ENCODE peak calls at places on chromosomes 1 and 21, in ten cellular contexts. One of them, this sample, is unnamed.

GRCh38 chr1:92736395-92736794 is 48.5 kb downstream of the EVI5 start:
- DNase-seq in endothelial cell: no peak
- DNase-seq in HFFc6: peak; percentile 6
- DNase-seq in vagina: no peak
- DNase-seq in brain microvascular endothelial cell: no peak
- DNase-seq in neural crest cell: no peak
- DNase-seq in HL-60: no peak
- DNase-seq in right lobe of liver: no peak
- DNase-seq in AG10803: no peak
- DNase-seq in osteocyte: no peak
- DNase-seq in this sample: no peak

GRCh38 chr1:49824261-49824660 is 199.5 kb downstream of the AGBL4 start:
- DNase-seq in neural crest cell: no peak
- DNase-seq in brain microvascular endothelial cell: no peak
- DNase-seq in right lobe of liver: no peak
- DNase-seq in endothelial cell: no peak
- DNase-seq in vagina: no peak
- DNase-seq in osteocyte: no peak
- DNase-seq in AG10803: no peak
- DNase-seq in HFFc6: no peak
- DNase-seq in HL-60: no peak
- DNase-seq in this sample: no peak

GRCh38 chr1:153072806-153073726 is 1.7 kb upstream of the SPRR2B start:
- DNase-seq in right lobe of liver: no peak
- DNase-seq in HL-60: no peak
- DNase-seq in endothelial cell: no peak
- DNase-seq in neural crest cell: no peak
- DNase-seq in AG10803: no peak
- DNase-seq in osteocyte: no peak
- DNase-seq in brain microvascular endothelial cell: no peak
- DNase-seq in HFFc6: no peak
- DNase-seq in vagina: no peak
- DNase-seq in this sample: no peak

GRCh38 chr1:4693891-4694290 is 39.5 kb downstream of the AJAP1 start:
- DNase-seq in vagina: no peak
- DNase-seq in neural crest cell: no peak
- DNase-seq in AG10803: no peak
- DNase-seq in HFFc6: no peak
- DNase-seq in HL-60: no peak
- DNase-seq in right lobe of liver: no peak
- DNase-seq in endothelial cell: no peak
- DNase-seq in brain microvascular endothelial cell: no peak
- DNase-seq in osteocyte: no peak
- DNase-seq in this sample: no peak

GRCh38 chr1:38274974-38275373 is 228.4 kb upstream of the POU3F1 start:
- DNase-seq in osteocyte: no peak
- DNase-seq in HL-60: no peak
- DNase-seq in AG10803: no peak
- DNase-seq in HFFc6: no peak
- DNase-seq in endothelial cell: no peak
- DNase-seq in brain microvascular endothelial cell: no peak
- DNase-seq in vagina: no peak
- DNase-seq in right lobe of liver: no peak
- DNase-seq in neural crest cell: peak; percentile 65
- DNase-seq in this sample: no peak

GRCh38 chr21:26007911-26008579 is 162.5 kb downstream of the APP start:
- DNase-seq in HL-60: no peak
- DNase-seq in osteocyte: no peak
- DNase-seq in HFFc6: no peak
- DNase-seq in vagina: no peak
- DNase-seq in brain microvascular endothelial cell: no peak
- DNase-seq in neural crest cell: no peak
- DNase-seq in AG10803: peak; percentile 81
- DNase-seq in endothelial cell: no peak
- DNase-seq in right lobe of liver: no peak
- DNase-seq in this sample: no peak

GRCh38 chr1:46547481-46548383 is 3.7 kb downstream of the KNCN start:
- DNase-seq in right lobe of liver: no peak
- DNase-seq in osteocyte: no peak
- DNase-seq in HFFc6: peak; percentile 55
- DNase-seq in HL-60: no peak
- DNase-seq in vagina: no peak
- DNase-seq in neural crest cell: no peak
- DNase-seq in AG10803: peak; percentile 60
- DNase-seq in endothelial cell: no peak
- DNase-seq in brain microvascular endothelial cell: peak; percentile 47
- DNase-seq in this sample: no peak

GRCh38 chr1:184775329-184775728 is 20.7 kb upstream of the EDEM3 start:
- DNase-seq in endothelial cell: no peak
- DNase-seq in HL-60: no peak
- DNase-seq in neural crest cell: no peak
- DNase-seq in right lobe of liver: no peak
- DNase-seq in HFFc6: no peak
- DNase-seq in AG10803: no peak
- DNase-seq in vagina: no peak
- DNase-seq in osteocyte: no peak
- DNase-seq in brain microvascular endothelial cell: no peak
- DNase-seq in this sample: no peak

GRCh38 chr1:21329209-21329844 is 39.1 kb upstream of the ECE1 start:
- DNase-seq in osteocyte: no peak
- DNase-seq in vagina: no peak
- DNase-seq in neural crest cell: no peak
- DNase-seq in brain microvascular endothelial cell: no peak
- DNase-seq in HFFc6: no peak
- DNase-seq in right lobe of liver: peak; percentile 86
- DNase-seq in AG10803: no peak
- DNase-seq in HL-60: no peak
- DNase-seq in endothelial cell: no peak
- DNase-seq in this sample: no peak

GRCh38 chr1:248758352-248758751 is 2.8 kb upstream of the LYPD8 start:
- DNase-seq in osteocyte: peak; percentile 64
- DNase-seq in brain microvascular endothelial cell: no peak
- DNase-seq in vagina: no peak
- DNase-seq in HL-60: no peak
- DNase-seq in neural crest cell: no peak
- DNase-seq in right lobe of liver: no peak
- DNase-seq in HFFc6: no peak
- DNase-seq in endothelial cell: no peak
- DNase-seq in AG10803: no peak
- DNase-seq in this sample: no peak

GRCh38 chr1:2377751-2378440 is 13.5 kb downstream of the MORN1 start:
- DNase-seq in endothelial cell: no peak
- DNase-seq in vagina: no peak
- DNase-seq in osteocyte: no peak
- DNase-seq in HFFc6: no peak
- DNase-seq in HL-60: no peak
- DNase-seq in AG10803: no peak
- DNase-seq in brain microvascular endothelial cell: no peak
- DNase-seq in neural crest cell: no peak
- DNase-seq in right lobe of liver: no peak
- DNase-seq in this sample: no peak

GRCh38 chr1:109273570-109274288 is 9.2 kb downstream of the PSRC1 start:
- DNase-seq in osteocyte: no peak
- DNase-seq in neural crest cell: no peak
- DNase-seq in vagina: no peak
- DNase-seq in AG10803: no peak
- DNase-seq in HFFc6: no peak
- DNase-seq in brain microvascular endothelial cell: no peak
- DNase-seq in endothelial cell: no peak
- DNase-seq in HL-60: no peak
- DNase-seq in right lobe of liver: no peak
- DNase-seq in this sample: no peak

GRCh38 chr1:230210326-230210978 is 143.4 kb downstream of the GALNT2 start:
- DNase-seq in HL-60: no peak
- DNase-seq in HFFc6: no peak
- DNase-seq in osteocyte: no peak
- DNase-seq in vagina: no peak
- DNase-seq in neural crest cell: no peak
- DNase-seq in endothelial cell: no peak
- DNase-seq in AG10803: no peak
- DNase-seq in brain microvascular endothelial cell: no peak
- DNase-seq in right lobe of liver: no peak
- DNase-seq in this sample: no peak

GRCh38 chr21:45136927-45137611 is 62.7 kb downstream of the ADARB1 start:
- DNase-seq in HFFc6: peak; percentile 87
- DNase-seq in vagina: no peak
- DNase-seq in endothelial cell: peak; percentile 91
- DNase-seq in AG10803: peak; percentile 88
- DNase-seq in right lobe of liver: peak; percentile 84
- DNase-seq in brain microvascular endothelial cell: peak; percentile 87
- DNase-seq in HL-60: no peak
- DNase-seq in neural crest cell: peak; percentile 93
- DNase-seq in osteocyte: peak; percentile 93
- DNase-seq in this sample: peak; percentile 73

GRCh38 chr1:230754831-230755230 is 7.6 kb downstream of the CAPN9 start:
- DNase-seq in HL-60: no peak
- DNase-seq in HFFc6: peak; percentile 33
- DNase-seq in osteocyte: no peak
- DNase-seq in neural crest cell: no peak
- DNase-seq in endothelial cell: no peak
- DNase-seq in brain microvascular endothelial cell: peak; percentile 9
- DNase-seq in vagina: no peak
- DNase-seq in AG10803: peak; percentile 59
- DNase-seq in right lobe of liver: no peak
- DNase-seq in this sample: no peak

DNA sequence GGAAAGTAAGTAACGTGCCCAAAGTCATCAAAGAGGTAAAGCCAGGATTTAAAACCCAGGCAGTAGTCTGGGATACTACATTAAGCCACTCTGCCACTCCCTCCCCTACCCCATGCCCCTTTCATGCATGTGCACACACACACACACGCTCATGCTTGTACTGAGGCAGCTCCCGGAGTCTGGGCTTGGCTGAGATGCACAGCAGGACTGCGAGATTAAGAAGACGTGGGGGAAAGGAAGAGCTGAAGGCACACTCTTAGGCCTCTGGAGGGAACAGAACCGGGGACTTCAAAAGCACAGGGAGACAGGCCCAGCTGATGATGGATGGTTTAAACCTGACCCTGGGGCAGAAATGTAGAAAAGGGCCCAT is 98.3 kb downstream of the GLIS1 start:
- DNase-seq in right lobe of liver: peak; percentile 5
- DNase-seq in HL-60: no peak
- DNase-seq in HFFc6: no peak
- DNase-seq in brain microvascular endothelial cell: no peak
- DNase-seq in neural crest cell: no peak
- DNase-seq in vagina: no peak
- DNase-seq in osteocyte: no peak
- DNase-seq in endothelial cell: no peak
- DNase-seq in AG10803: no peak
- DNase-seq in this sample: no peak
- TF ChIP-seq CTCF in right lobe of liver: no peak
- TF ChIP-seq CTCF in HL-60: no peak
- TF ChIP-seq CTCF in HFFc6: no peak
- TF ChIP-seq CTCF in brain microvascular endothelial cell: no peak
- TF ChIP-seq CTCF in neural crest cell: no peak
- TF ChIP-seq CTCF in vagina: no peak
- TF ChIP-seq CTCF in osteocyte: no peak
- TF ChIP-seq CTCF in endothelial cell: no peak
- TF ChIP-seq CTCF in AG10803: no peak
- TF ChIP-seq CTCF in this sample: no peak

DNA sequence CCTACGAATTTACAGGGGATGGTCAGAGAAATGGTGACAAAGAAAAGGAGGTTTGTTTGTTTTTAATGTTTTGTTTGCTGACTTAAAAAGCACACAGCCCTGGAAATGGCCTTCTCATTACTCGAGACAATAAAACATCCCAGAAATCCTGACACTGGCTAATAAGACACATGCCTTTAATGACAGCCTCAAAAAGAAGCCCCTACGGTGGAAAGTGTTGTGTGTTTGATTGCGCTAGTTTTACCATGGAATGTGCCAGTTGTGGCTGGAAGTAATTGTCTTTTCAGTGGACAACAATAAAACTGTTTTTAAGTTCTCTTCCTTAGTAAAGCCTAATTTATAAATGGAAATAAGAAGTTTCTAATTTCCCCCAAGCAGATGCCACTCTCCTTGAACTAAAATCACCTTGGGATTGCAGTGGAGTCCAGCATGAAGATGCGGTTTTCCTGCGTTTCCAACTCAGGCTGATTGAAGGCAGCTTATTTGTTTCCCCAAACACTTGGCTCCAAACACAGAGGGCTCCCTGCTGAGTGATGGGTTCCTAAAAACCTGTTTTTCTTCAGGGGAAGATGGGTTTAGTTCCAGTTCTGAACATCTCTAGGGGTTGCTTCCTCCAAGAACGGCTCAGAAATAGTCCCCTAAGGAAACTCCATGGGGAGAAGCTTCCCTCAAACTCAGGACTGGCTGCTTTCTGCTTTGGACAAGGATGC is 54.3 kb downstream of the CD247 start:
- DNase-seq in osteocyte: no peak
- DNase-seq in brain microvascular endothelial cell: no peak
- DNase-seq in right lobe of liver: no peak
- DNase-seq in AG10803: no peak
- DNase-seq in HL-60: no peak
- DNase-seq in endothelial cell: no peak
- DNase-seq in vagina: no peak
- DNase-seq in neural crest cell: no peak
- DNase-seq in HFFc6: no peak
- DNase-seq in this sample: no peak
- TF ChIP-seq CTCF in osteocyte: no peak
- TF ChIP-seq CTCF in brain microvascular endothelial cell: no peak
- TF ChIP-seq CTCF in right lobe of liver: no peak
- TF ChIP-seq CTCF in AG10803: no peak
- TF ChIP-seq CTCF in HL-60: no peak
- TF ChIP-seq CTCF in endothelial cell: no peak
- TF ChIP-seq CTCF in vagina: no peak
- TF ChIP-seq CTCF in neural crest cell: no peak
- TF ChIP-seq CTCF in HFFc6: no peak
- TF ChIP-seq CTCF in this sample: no peak

DNA sequence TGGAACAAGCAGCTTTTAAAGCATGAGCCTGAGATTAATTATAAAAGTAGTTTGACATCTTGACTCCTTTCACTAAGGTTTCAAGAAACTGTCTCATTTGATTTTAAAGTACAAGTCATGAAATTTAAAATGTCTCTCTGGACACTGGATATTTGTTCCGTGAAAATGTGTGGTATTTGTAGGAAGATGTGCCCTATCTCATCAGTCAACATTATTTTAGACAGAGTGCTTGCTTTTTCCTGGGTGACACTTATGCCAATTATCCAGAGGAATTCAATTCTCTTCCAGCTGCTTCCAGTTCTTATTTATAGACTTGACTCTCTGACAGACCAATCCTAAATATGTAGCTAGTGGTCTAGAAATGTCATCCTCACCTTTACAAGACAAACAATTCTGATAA is 300.4 kb downstream of the PLA2G4A start:
- DNase-seq in HFFc6: no peak
- DNase-seq in HL-60: no peak
- DNase-seq in vagina: no peak
- DNase-seq in right lobe of liver: no peak
- DNase-seq in endothelial cell: no peak
- DNase-seq in AG10803: no peak
- DNase-seq in osteocyte: no peak
- DNase-seq in neural crest cell: no peak
- DNase-seq in brain microvascular endothelial cell: no peak
- DNase-seq in this sample: no peak
- TF ChIP-seq CTCF in HFFc6: no peak
- TF ChIP-seq CTCF in HL-60: no peak
- TF ChIP-seq CTCF in vagina: no peak
- TF ChIP-seq CTCF in right lobe of liver: no peak
- TF ChIP-seq CTCF in endothelial cell: no peak
- TF ChIP-seq CTCF in AG10803: no peak
- TF ChIP-seq CTCF in osteocyte: no peak
- TF ChIP-seq CTCF in neural crest cell: no peak
- TF ChIP-seq CTCF in brain microvascular endothelial cell: no peak
- TF ChIP-seq CTCF in this sample: no peak

GRCh38 chr1:232602622-232603021 is 27.3 kb downstream of the SIPA1L2 start:
- DNase-seq in right lobe of liver: no peak
- DNase-seq in osteocyte: no peak
- DNase-seq in HFFc6: no peak
- DNase-seq in endothelial cell: no peak
- DNase-seq in neural crest cell: no peak
- DNase-seq in vagina: no peak
- DNase-seq in AG10803: no peak
- DNase-seq in brain microvascular endothelial cell: no peak
- DNase-seq in HL-60: no peak
- DNase-seq in this sample: no peak
- TF ChIP-seq CTCF in right lobe of liver: peak; percentile 21
- TF ChIP-seq CTCF in osteocyte: peak; percentile 25
- TF ChIP-seq CTCF in HFFc6: no peak
- TF ChIP-seq CTCF in endothelial cell: peak; percentile 55
- TF ChIP-seq CTCF in neural crest cell: peak; percentile 50
- TF ChIP-seq CTCF in vagina: no peak
- TF ChIP-seq CTCF in AG10803: no peak
- TF ChIP-seq CTCF in brain microvascular endothelial cell: peak; percentile 43
- TF ChIP-seq CTCF in HL-60: peak; percentile 13
- TF ChIP-seq CTCF in this sample: peak; percentile 25

This sample was measured in progenitor cell of endocrine pancreas.